ENCODE peak calls at places on chromosomes 5 and 9, in seven cellular contexts. One of them, this sample, is unnamed.

GRCh38 chr9:28287413-28287812 is 714.1 kb upstream of the C9orf72 start:
- DNase-seq in activated B cell treated with CpG ODN at 0.5 μM for 24 hours: no peak
- DNase-seq in prostate gland: no peak
- DNase-seq in omental fat pad: no peak
- DNase-seq in type B pancreatic cell: no peak
- DNase-seq in heart right ventricle: no peak
- DNase-seq in PC-3: no peak
- DNase-seq in this sample: no peak

GRCh38 chr9:14563902-14564578 is 129.2 kb downstream of the ZDHHC21 start:
- DNase-seq in activated B cell treated with CpG ODN at 0.5 μM for 24 hours: no peak
- DNase-seq in PC-3: no peak
- DNase-seq in heart right ventricle: no peak
- DNase-seq in type B pancreatic cell: no peak
- DNase-seq in prostate gland: no peak
- DNase-seq in omental fat pad: no peak
- DNase-seq in this sample: no peak

GRCh38 chr5:133938039-133938821 is 30.2 kb downstream of the C5orf15 start:
- DNase-seq in heart right ventricle: no peak
- DNase-seq in omental fat pad: no peak
- DNase-seq in PC-3: no peak
- DNase-seq in type B pancreatic cell: no peak
- DNase-seq in activated B cell treated with CpG ODN at 0.5 μM for 24 hours: no peak
- DNase-seq in prostate gland: no peak
- DNase-seq in this sample: peak

GRCh38 chr9:72592501-72593403 is 71.3 kb downstream of the TMC1 start:
- DNase-seq in activated B cell treated with CpG ODN at 0.5 μM for 24 hours: no peak
- DNase-seq in heart right ventricle: no peak
- DNase-seq in prostate gland: peak
- DNase-seq in PC-3: peak
- DNase-seq in type B pancreatic cell: no peak
- DNase-seq in omental fat pad: no peak
- DNase-seq in this sample: no peak

GRCh38 chr5:180112101-180112861 is 40.7 kb upstream of the RNF130 start:
- DNase-seq in type B pancreatic cell: no peak
- DNase-seq in PC-3: no peak
- DNase-seq in activated B cell treated with CpG ODN at 0.5 μM for 24 hours: no peak
- DNase-seq in heart right ventricle: no peak
- DNase-seq in prostate gland: no peak
- DNase-seq in omental fat pad: no peak
- DNase-seq in this sample: no peak

GRCh38 chr9:89677696-89678393 is 73.0 kb downstream of the GADD45G start:
- DNase-seq in activated B cell treated with CpG ODN at 0.5 μM for 24 hours: no peak
- DNase-seq in heart right ventricle: no peak
- DNase-seq in type B pancreatic cell: no peak
- DNase-seq in omental fat pad: no peak
- DNase-seq in prostate gland: no peak
- DNase-seq in PC-3: no peak
- DNase-seq in this sample: peak

GRCh38 chr5:147051193-147051592 is 172.6 kb upstream of the PPP2R2B start:
- DNase-seq in prostate gland: no peak
- DNase-seq in omental fat pad: no peak
- DNase-seq in activated B cell treated with CpG ODN at 0.5 μM for 24 hours: no peak
- DNase-seq in PC-3: peak
- DNase-seq in type B pancreatic cell: no peak
- DNase-seq in heart right ventricle: no peak
- DNase-seq in this sample: no peak

GRCh38 chr9:135348076-135348787 is 131.3 kb upstream of the PPP1R26 start:
- DNase-seq in type B pancreatic cell: no peak
- DNase-seq in PC-3: no peak
- DNase-seq in activated B cell treated with CpG ODN at 0.5 μM for 24 hours: no peak
- DNase-seq in omental fat pad: no peak
- DNase-seq in heart right ventricle: no peak
- DNase-seq in prostate gland: no peak
- DNase-seq in this sample: no peak

GRCh38 chr9:114588671-114589526 is 1.3 kb downstream of the ATP6V1G1 start:
- DNase-seq in heart right ventricle: no peak
- DNase-seq in omental fat pad: no peak
- DNase-seq in activated B cell treated with CpG ODN at 0.5 μM for 24 hours: no peak
- DNase-seq in prostate gland: no peak
- DNase-seq in PC-3: peak
- DNase-seq in type B pancreatic cell: no peak
- DNase-seq in this sample: no peak

GRCh38 chr9:95097279-95097678 is 220.2 kb downstream of the FANCC start:
- DNase-seq in omental fat pad: no peak
- DNase-seq in heart right ventricle: no peak
- DNase-seq in activated B cell treated with CpG ODN at 0.5 μM for 24 hours: no peak
- DNase-seq in prostate gland: no peak
- DNase-seq in type B pancreatic cell: no peak
- DNase-seq in PC-3: no peak
- DNase-seq in this sample: no peak

GRCh38 chr9:3963266-3964019 is 336.4 kb downstream of the GLIS3 start:
- DNase-seq in heart right ventricle: no peak
- DNase-seq in omental fat pad: peak
- DNase-seq in prostate gland: no peak
- DNase-seq in type B pancreatic cell: no peak
- DNase-seq in activated B cell treated with CpG ODN at 0.5 μM for 24 hours: no peak
- DNase-seq in PC-3: peak
- DNase-seq in this sample: peak

GRCh38 chr5:139847790-139848507 is 52.3 kb downstream of the PSD2 start:
- DNase-seq in omental fat pad: no peak
- DNase-seq in activated B cell treated with CpG ODN at 0.5 μM for 24 hours: peak
- DNase-seq in heart right ventricle: peak
- DNase-seq in PC-3: no peak
- DNase-seq in type B pancreatic cell: peak
- DNase-seq in prostate gland: no peak
- DNase-seq in this sample: peak

GRCh38 chr5:23740029-23740428 is 232.6 kb downstream of the PRDM9 start:
- DNase-seq in type B pancreatic cell: no peak
- DNase-seq in omental fat pad: no peak
- DNase-seq in activated B cell treated with CpG ODN at 0.5 μM for 24 hours: no peak
- DNase-seq in heart right ventricle: no peak
- DNase-seq in prostate gland: peak
- DNase-seq in PC-3: peak
- DNase-seq in this sample: no peak

GRCh38 chr5:23742701-23743100 is 235.3 kb downstream of the PRDM9 start:
- DNase-seq in activated B cell treated with CpG ODN at 0.5 μM for 24 hours: no peak
- DNase-seq in omental fat pad: no peak
- DNase-seq in prostate gland: no peak
- DNase-seq in type B pancreatic cell: no peak
- DNase-seq in heart right ventricle: no peak
- DNase-seq in PC-3: peak
- DNase-seq in this sample: no peak
- TF ChIP-seq CTCF in activated B cell treated with CpG ODN at 0.5 μM for 24 hours: no peak
- TF ChIP-seq CTCF in omental fat pad: no peak
- TF ChIP-seq CTCF in prostate gland: no peak
- TF ChIP-seq CTCF in type B pancreatic cell: no peak
- TF ChIP-seq CTCF in heart right ventricle: peak
- TF ChIP-seq CTCF in PC-3: peak
- TF ChIP-seq CTCF in this sample: no peak

DNA sequence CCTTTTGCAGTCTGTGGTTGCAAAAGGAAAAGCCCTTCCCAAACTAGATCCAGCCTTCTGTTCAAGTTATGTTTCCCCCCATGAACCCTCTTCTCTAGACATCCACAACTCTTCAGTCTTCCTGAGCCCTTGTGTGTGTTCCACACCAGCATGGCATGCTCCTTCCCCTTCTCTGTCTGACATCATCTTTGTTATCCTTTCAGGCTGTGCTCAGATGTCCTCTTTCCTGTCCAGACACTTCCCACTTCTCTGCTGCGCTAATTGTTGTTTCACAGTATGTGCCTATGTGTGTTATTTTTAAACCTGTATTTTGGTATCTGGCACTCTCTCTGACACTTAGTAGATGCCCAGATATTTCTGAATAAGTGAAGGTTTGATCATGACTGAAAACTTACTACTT is 38.2 kb downstream of the FOCAD start:
- DNase-seq in omental fat pad: no peak
- DNase-seq in type B pancreatic cell: no peak
- DNase-seq in PC-3: no peak
- DNase-seq in prostate gland: no peak
- DNase-seq in heart right ventricle: no peak
- DNase-seq in activated B cell treated with CpG ODN at 0.5 μM for 24 hours: no peak
- DNase-seq in this sample: no peak
- TF ChIP-seq CTCF in omental fat pad: no peak
- TF ChIP-seq CTCF in type B pancreatic cell: no peak
- TF ChIP-seq CTCF in PC-3: no peak
- TF ChIP-seq CTCF in prostate gland: no peak
- TF ChIP-seq CTCF in heart right ventricle: no peak
- TF ChIP-seq CTCF in activated B cell treated with CpG ODN at 0.5 μM for 24 hours: no peak
- TF ChIP-seq CTCF in this sample: no peak

GRCh38 chr5:12272389-12272788 is 368.1 kb upstream of the CTNND2 start:
- DNase-seq in omental fat pad: no peak
- DNase-seq in activated B cell treated with CpG ODN at 0.5 μM for 24 hours: no peak
- DNase-seq in type B pancreatic cell: no peak
- DNase-seq in heart right ventricle: no peak
- DNase-seq in prostate gland: no peak
- DNase-seq in PC-3: peak
- DNase-seq in this sample: no peak
- TF ChIP-seq CTCF in omental fat pad: no peak
- TF ChIP-seq CTCF in activated B cell treated with CpG ODN at 0.5 μM for 24 hours: no peak
- TF ChIP-seq CTCF in type B pancreatic cell: peak
- TF ChIP-seq CTCF in heart right ventricle: no peak
- TF ChIP-seq CTCF in prostate gland: no peak
- TF ChIP-seq CTCF in PC-3: peak
- TF ChIP-seq CTCF in this sample: no peak

GRCh38 chr5:68010740-68011139 is 204.8 kb upstream of the PIK3R1 start:
- DNase-seq in heart right ventricle: no peak
- DNase-seq in type B pancreatic cell: no peak
- DNase-seq in activated B cell treated with CpG ODN at 0.5 μM for 24 hours: no peak
- DNase-seq in PC-3: no peak
- DNase-seq in omental fat pad: no peak
- DNase-seq in prostate gland: no peak
- DNase-seq in this sample: no peak
- TF ChIP-seq CTCF in heart right ventricle: no peak
- TF ChIP-seq CTCF in type B pancreatic cell: no peak
- TF ChIP-seq CTCF in activated B cell treated with CpG ODN at 0.5 μM for 24 hours: no peak
- TF ChIP-seq CTCF in PC-3: no peak
- TF ChIP-seq CTCF in omental fat pad: no peak
- TF ChIP-seq CTCF in prostate gland: no peak
- TF ChIP-seq CTCF in this sample: no peak

DNA sequence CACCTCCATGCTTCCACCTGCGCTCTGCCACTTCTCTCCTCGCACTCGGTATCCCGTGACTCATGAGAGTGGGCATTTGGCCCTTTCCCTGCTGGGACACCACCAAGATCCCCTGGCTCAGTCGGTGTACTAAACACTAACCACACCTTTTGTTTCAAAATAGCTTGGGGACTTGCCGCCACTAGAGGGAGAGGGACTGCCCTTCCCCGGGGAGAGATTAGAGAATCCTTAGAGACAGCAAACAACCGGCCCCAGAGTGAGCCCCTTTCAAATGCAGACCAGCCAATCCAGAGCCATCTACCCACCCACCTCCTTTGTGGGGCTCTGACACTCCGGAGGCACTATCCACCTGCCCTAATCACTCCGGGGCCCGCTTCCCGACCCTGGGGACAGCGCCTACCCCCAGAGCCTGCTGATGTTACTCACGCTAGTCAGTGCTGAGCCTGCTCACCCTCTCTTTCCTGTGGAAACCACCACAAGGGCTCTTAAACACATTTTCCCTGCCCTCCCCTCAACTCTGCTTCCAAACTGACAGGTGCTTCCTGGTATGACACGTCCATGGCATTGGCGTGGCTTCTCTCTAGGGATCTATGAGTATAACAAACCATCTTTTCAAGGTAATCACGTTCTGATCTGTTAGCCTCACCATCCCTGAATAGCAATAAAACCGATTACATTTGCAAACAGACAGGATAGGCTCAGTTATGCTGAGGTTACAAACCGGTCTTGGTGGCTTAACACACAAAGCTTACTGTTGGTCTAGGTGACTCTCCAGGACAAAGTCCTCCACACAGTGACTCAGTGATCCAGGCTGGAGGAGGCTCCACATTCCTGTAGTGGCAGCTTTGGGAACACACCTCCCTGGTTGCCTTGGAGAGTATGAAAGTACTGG is 180.1 kb upstream of the MVB12B start:
- DNase-seq in PC-3: peak
- DNase-seq in omental fat pad: no peak
- DNase-seq in prostate gland: no peak
- DNase-seq in heart right ventricle: no peak
- DNase-seq in type B pancreatic cell: peak
- DNase-seq in activated B cell treated with CpG ODN at 0.5 μM for 24 hours: peak
- DNase-seq in this sample: peak
- TF ChIP-seq CTCF in PC-3: peak
- TF ChIP-seq CTCF in omental fat pad: no peak
- TF ChIP-seq CTCF in prostate gland: no peak
- TF ChIP-seq CTCF in heart right ventricle: peak
- TF ChIP-seq CTCF in type B pancreatic cell: peak
- TF ChIP-seq CTCF in activated B cell treated with CpG ODN at 0.5 μM for 24 hours: no peak
- TF ChIP-seq CTCF in this sample: peak

DNA sequence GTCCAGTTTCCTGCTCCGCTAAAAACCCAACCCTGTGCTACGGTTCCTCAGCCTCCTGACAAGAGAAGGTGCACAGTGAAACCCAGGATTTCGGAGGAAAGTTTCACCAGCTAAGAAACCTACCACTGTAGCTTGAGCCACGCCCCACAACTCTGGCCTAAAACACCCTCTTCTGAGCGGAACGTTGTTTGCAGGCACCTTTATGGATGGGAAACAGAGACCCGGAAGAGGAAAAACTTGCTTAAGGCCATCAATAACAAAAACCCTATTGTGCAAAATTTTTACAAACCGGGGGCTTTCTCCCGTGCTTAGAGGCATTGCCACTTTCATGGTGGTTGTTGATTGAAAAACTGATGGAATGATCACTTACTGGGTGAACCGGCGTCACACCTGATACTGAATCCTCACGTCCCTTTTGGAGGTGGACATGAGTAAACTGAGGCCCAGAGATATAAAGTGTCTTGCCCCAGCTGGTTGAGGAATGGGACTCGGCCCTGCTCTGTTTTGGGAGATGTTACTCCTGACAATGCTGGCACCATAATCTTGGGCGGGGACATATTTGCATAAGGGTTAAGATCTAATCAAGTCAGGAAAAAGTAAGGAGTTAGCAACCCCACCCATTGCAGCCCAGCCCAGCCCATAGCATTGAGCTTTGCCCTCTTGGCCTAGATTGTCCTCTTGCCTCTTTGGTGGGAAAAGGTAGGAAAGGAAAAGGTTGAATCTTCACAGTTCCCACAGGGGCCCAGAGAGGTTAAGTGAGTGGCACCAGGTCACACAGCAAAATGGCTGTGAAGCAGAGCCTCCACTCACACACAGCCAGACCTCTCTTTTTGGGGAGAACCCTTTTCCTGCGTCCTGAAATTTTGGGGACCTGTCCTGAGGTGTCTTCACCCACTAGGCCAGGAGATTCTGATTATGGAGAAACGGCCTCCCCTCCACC is 23.2 kb upstream of the PTGS1 start:
- DNase-seq in type B pancreatic cell: no peak
- DNase-seq in prostate gland: no peak
- DNase-seq in PC-3: peak
- DNase-seq in omental fat pad: no peak
- DNase-seq in activated B cell treated with CpG ODN at 0.5 μM for 24 hours: no peak
- DNase-seq in heart right ventricle: no peak
- DNase-seq in this sample: no peak
- TF ChIP-seq CTCF in type B pancreatic cell: no peak
- TF ChIP-seq CTCF in prostate gland: no peak
- TF ChIP-seq CTCF in PC-3: no peak
- TF ChIP-seq CTCF in omental fat pad: no peak
- TF ChIP-seq CTCF in activated B cell treated with CpG ODN at 0.5 μM for 24 hours: no peak
- TF ChIP-seq CTCF in heart right ventricle: no peak
- TF ChIP-seq CTCF in this sample: no peak